ENCODE peak calls at places on chromosomes 7 and 10, in ten cellular contexts. M is endodermal cell; H is psoas muscle; I is mammary epithelial cell; W is WERI-Rb-1; Y is cardiac muscle cell; J is H9; Q is CD8-positive, alpha-beta memory T cell; V is small intestine; E is GM23248. T is an unnamed sample.
A peak's percentile ranks its signal among the peaks of the same experiment; 100 is the strongest.

GRCh38 chr7:150900675-150901074 is 48.4 kb downstream of the AOC1 start:
- DNase-seq in M (no peak), H (no peak), I (no peak), W (no peak), Y (no peak), J (no peak), Q (no peak), V (no peak), E (no peak), T (no peak)

GRCh38 chr10:3924344-3924743 is 139.3 kb upstream of the KLF6 start:
- DNase-seq in M (no peak), H (no peak), I (peak; percentile 99), W (no peak), Y (peak; percentile 80), J (no peak), Q (no peak), V (no peak), E (peak; percentile 93), T (peak; percentile 100)

GRCh38 chr7:120014920-120015465 is 258.0 kb upstream of the KCND2 start:
- DNase-seq in M (peak; percentile 59), H (no peak), I (no peak), W (no peak), Y (peak; percentile 69), J (no peak), Q (no peak), V (no peak), E (peak; percentile 24), T (no peak)

GRCh38 chr10:78150756-78151155 is 117.1 kb downstream of the RPS24 start:
- DNase-seq in M (no peak), H (no peak), I (no peak), W (no peak), Y (no peak), J (no peak), Q (no peak), V (no peak), E (no peak), T (no peak)

GRCh38 chr10:46233101-46233500 is 53.7 kb upstream of the ANTXRL start:
- DNase-seq in M (peak; percentile 12), H (no peak), I (no peak), W (no peak), Y (no peak), J (peak; percentile 9), Q (no peak), V (no peak), E (no peak), T (no peak)

GRCh38 chr10:78964952-78965633 is 103.7 kb upstream of the ZMIZ1 start:
- DNase-seq in M (peak; percentile 98), H (peak; percentile 78), I (peak; percentile 79), W (peak; percentile 46), Y (peak; percentile 43), J (peak; percentile 96), Q (no peak), V (no peak), E (peak; percentile 26), T (no peak)

GRCh38 chr7:117098457-117098856 is 145.2 kb downstream of the ST7 start:
- DNase-seq in M (no peak), H (no peak), I (peak; percentile 84), W (no peak), Y (peak; percentile 66), J (no peak), Q (no peak), V (no peak), E (peak; percentile 95), T (peak; percentile 77)

GRCh38 chr7:92797693-92798092 is 38.7 kb downstream of the CDK6 start:
- DNase-seq in M (no peak), H (no peak), I (peak; percentile 69), W (no peak), Y (peak; percentile 24), J (no peak), Q (no peak), V (no peak), E (peak; percentile 50), T (peak; percentile 22)

GRCh38 chr10:131895116-131895515 is 5.7 kb upstream of the PPP2R2D start:
- DNase-seq in M (peak; percentile 20), H (no peak), I (no peak), W (no peak), Y (no peak), J (no peak), Q (no peak), V (no peak), E (no peak), T (no peak)
- H3K27me3 ChIP-seq in M (peaks cover 58% of the 10 kb centered on the region), H (no peaks in the 10 kb centered on the region), I (no peaks in the 10 kb centered on the region), W (peaks cover 99% of the 10 kb centered on the region), Y (peaks cover 10% of the 10 kb centered on the region), J (no peaks in the 10 kb centered on the region), Q (no peaks in the 10 kb centered on the region), V (no peaks in the 10 kb centered on the region), E (peaks cover 40% of the 10 kb centered on the region), T (peaks cover 2% of the 10 kb centered on the region)

GRCh38 chr10:124417846-124418725 is 637 bp downstream of the OAT start:
- DNase-seq in M (peak; percentile 86), H (peak; percentile 55), I (peak; percentile 66), W (peak; percentile 66), Y (peak; percentile 73), J (peak; percentile 54), Q (peak; percentile 23), V (no peak), E (peak; percentile 87), T (peak; percentile 34)
- H3K27me3 ChIP-seq in M (peaks cover 7% of the 10 kb centered on the region), H (no peaks in the 10 kb centered on the region), I (no peaks in the 10 kb centered on the region), W (no peaks in the 10 kb centered on the region), Y (peaks cover 20% of the 10 kb centered on the region), J (no peaks in the 10 kb centered on the region), Q (no peaks in the 10 kb centered on the region), V (no peaks in the 10 kb centered on the region), E (peaks cover 13% of the 10 kb centered on the region), T (no peaks in the 10 kb centered on the region)

GRCh38 chr10:118017071-118017740 is 29.5 kb downstream of the RAB11FIP2 start:
- DNase-seq in M (no peak), H (no peak), I (no peak), W (peak; percentile 78), Y (no peak), J (no peak), Q (no peak), V (no peak), E (no peak), T (no peak)
- H3K27me3 ChIP-seq in M (no peaks in the 10 kb centered on the region), H (no peaks in the 10 kb centered on the region), I (no peaks in the 10 kb centered on the region), W (no peaks in the 10 kb centered on the region), Y (no peaks in the 10 kb centered on the region), J (no peaks in the 10 kb centered on the region), Q (no peaks in the 10 kb centered on the region), V (no peaks in the 10 kb centered on the region), E (no peaks in the 10 kb centered on the region), T (no peaks in the 10 kb centered on the region)

DNA sequence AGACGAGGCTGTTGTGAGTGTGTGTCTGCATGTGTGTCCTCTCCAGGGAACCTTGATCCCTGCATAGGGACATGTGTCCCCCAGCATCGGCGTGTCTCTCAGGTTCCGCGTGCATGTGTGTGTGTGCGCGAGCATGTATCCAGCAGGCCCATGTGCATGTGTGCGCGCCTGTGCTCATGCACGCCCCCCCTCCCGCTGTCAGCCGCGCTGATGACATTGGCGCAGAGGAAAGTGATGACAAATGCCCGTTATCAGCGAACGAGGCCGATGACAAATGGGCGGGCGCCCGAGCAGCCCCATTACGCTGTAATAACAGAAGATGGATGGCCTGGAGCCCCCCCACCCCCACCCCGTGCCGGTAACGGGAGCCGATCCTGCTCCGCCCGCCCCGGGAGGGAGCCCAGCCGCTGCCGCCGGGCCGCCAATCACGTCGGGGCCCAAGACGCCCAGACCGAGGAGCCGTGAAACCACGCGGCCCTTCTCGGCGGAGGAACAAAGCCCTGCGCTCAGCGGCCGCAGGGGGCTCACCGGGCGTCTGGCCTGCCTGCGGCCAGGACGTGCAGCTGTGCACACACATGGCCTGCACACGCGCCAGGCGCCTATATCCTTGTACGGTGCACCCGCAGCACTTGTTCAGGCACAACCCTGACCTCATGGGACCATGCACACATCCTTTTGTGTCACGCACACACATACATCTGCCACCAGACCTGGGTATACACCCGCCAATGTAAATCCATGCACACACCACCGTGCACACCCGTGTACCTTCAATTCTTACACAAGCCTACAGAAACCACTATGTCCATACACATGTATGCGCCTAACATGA is 21.5 kb downstream of the POLL start:
- DNase-seq in M (peak; percentile 76), H (peak; percentile 34), I (no peak), W (peak; percentile 5), Y (peak; percentile 44), J (peak; percentile 60), Q (no peak), V (no peak), E (peak; percentile 40), T (no peak)
- H3K27me3 ChIP-seq in M (peaks cover 52% of the 10 kb centered on the region), H (no peaks in the 10 kb centered on the region), I (no peaks in the 10 kb centered on the region), W (no peaks in the 10 kb centered on the region), Y (peaks cover 3% of the 10 kb centered on the region), J (peaks cover 8% of the 10 kb centered on the region), Q (peaks cover 36% of the 10 kb centered on the region), V (peaks cover 22% of the 10 kb centered on the region), E (peaks cover 30% of the 10 kb centered on the region), T (peaks cover 65% of the 10 kb centered on the region)

GRCh38 chr10:30048768-30049507 is 10.4 kb downstream of the JCAD start:
- DNase-seq in M (no peak), H (no peak), I (no peak), W (no peak), Y (no peak), J (no peak), Q (no peak), V (no peak), E (no peak), T (no peak)
- H3K27me3 ChIP-seq in M (no peaks in the 10 kb centered on the region), H (no peaks in the 10 kb centered on the region), I (no peaks in the 10 kb centered on the region), W (no peaks in the 10 kb centered on the region), Y (no peaks in the 10 kb centered on the region), J (no peaks in the 10 kb centered on the region), Q (peaks cover 31% of the 10 kb centered on the region), V (no peaks in the 10 kb centered on the region), E (no peaks in the 10 kb centered on the region), T (peaks cover 35% of the 10 kb centered on the region)

T was measured in foreskin keratinocyte.